ENCODE peak calls at places on chromosomes 11 and 22, in six cellular contexts. N is A549, T is ovary, O is HCT116, L is esophagus squamous epithelium, Z is uterus. R is an unnamed sample.

GRCh38 chr11:44315947-44316387 is 6.0 kb upstream of the ALX4 start:
- DNase-seq in O (no peak), L (no peak), T (no peak), N (peak; percentile 44), Z (no peak), R (no peak)

GRCh38 chr11:62001450-62002178 is 34.2 kb upstream of the FTH1 start:
- DNase-seq in L (no peak), Z (peak; percentile 62), N (peak; percentile 61), T (peak; percentile 54), O (no peak), R (no peak)

GRCh38 chr22:47266329-47266728 is 503.9 kb downstream of the TBC1D22A start:
- DNase-seq in Z (no peak), O (no peak), L (no peak), T (no peak), N (no peak), R (no peak)

GRCh38 chr11:83070878-83071640 is 638 bp downstream of the RAB30 start:
- DNase-seq in O (no peak), N (no peak), Z (no peak), L (no peak), T (peak; percentile 70), R (peak; percentile 54)

GRCh38 chr11:24357620-24358386 is 139.1 kb upstream of the LUZP2 start:
- DNase-seq in O (no peak), N (no peak), Z (no peak), L (no peak), T (no peak), R (no peak)

GRCh38 chr11:76695133-76695532 is 24.6 kb upstream of the LRRC32 start:
- DNase-seq in L (no peak), Z (no peak), T (no peak), N (peak; percentile 28), O (no peak), R (no peak)

GRCh38 chr11:61066645-61067044 is 35.6 kb upstream of the CD5 start:
- DNase-seq in L (no peak), T (no peak), O (no peak), N (no peak), Z (no peak), R (no peak)

GRCh38 chr11:62707277-62707771 is at the start of the genes BSCL2 and GNG3:
- DNase-seq in N (peak; percentile 39), T (peak; percentile 73), L (no peak), Z (no peak), O (no peak), R (no peak)

GRCh38 chr11:1943977-1944376 is 3.2 kb upstream of the MRPL23 start:
- DNase-seq in L (no peak), T (peak; percentile 26), O (no peak), Z (peak; percentile 12), N (no peak), R (no peak)

DNA sequence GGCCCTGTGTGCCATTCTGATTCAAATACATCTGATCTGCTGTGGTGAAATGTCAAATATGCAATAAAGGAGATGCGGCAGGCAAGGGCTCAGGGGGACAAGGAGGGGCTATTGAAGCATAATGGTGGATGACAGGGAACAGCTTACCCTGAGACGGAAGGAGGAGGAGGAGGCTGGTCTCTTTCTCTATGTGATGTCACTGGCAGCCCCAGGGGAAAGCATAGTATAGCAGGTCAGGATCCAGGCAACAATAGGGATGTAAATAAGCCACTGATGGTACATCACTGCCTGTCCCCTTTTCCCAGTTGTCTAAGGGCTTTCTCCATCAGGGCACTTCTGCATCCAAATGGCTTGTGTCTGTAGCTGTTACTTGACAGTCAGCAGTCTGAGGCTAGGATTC is 351.0 kb upstream of the SYN3 start:
- DNase-seq in O (no peak), N (no peak), Z (no peak), T (no peak), L (no peak), R (no peak)
- H3K4me3 ChIP-seq in O (no peak overlapping the region), N (no peak overlapping the region), Z (no peak overlapping the region), T (no peak overlapping the region), L (no peak overlapping the region), R (no peak overlapping the region)

DNA sequence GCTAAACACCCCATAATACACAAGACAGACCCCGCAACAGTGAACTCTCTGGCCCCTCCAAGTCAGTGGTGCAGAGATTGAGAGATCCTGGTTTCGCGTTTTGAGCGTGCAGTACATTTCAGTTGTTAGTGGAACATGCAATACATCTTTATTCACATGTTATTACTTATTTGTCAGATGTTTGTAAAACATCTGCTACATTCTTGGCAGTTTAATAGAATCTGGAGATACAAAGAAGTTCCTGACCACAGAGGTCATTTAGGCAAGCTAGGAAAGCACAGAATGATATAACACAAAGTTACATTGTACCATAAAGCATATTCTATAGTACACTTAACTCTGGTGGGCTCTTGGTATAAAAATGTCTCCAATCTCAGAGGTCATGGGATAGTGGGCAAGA is 41.5 kb downstream of the ST3GAL4 start:
- DNase-seq in N (no peak), L (no peak), O (no peak), Z (no peak), T (no peak), R (no peak)
- H3K27ac ChIP-seq in N (no peak overlapping the region), L (no peak overlapping the region), O (no peak overlapping the region), Z (no peak overlapping the region), T (peak overlapping the region; percentile 0), R (no peak overlapping the region)

GRCh38 chr11:126265801-126266200 is 2.9 kb downstream of the SRPRA start:
- DNase-seq in N (peak; percentile 42), L (no peak), T (no peak), Z (no peak), O (no peak), R (no peak)

GRCh38 chr11:126268361-126268707 is 361 bp downstream of the SRPRA start:
- DNase-seq in N (no peak), O (no peak), T (no peak), L (no peak), Z (no peak), R (no peak)

GRCh38 chr11:126263489-126263888 is 5.2 kb downstream of the SRPRA start:
- DNase-seq in N (no peak), T (no peak), L (no peak), O (no peak), Z (no peak), R (no peak)

GRCh38 chr11:126267650-126268049 is 1.0 kb downstream of the SRPRA start:
- DNase-seq in Z (no peak), T (no peak), O (no peak), L (no peak), N (no peak), R (peak; percentile 44)

GRCh38 chr11:126268708-126269579 is at the start of the genes FOXRED1 and SRPRA:
- DNase-seq in L (peak; percentile 99), Z (peak; percentile 99), T (peak; percentile 99), N (peak; percentile 97), O (peak; percentile 97), R (peak; percentile 99)
- TF ChIP-seq POLR2A in L (no peak), Z (peak; percentile 83), T (peak; percentile 88), N (peak; percentile 69), O (peak; percentile 57), R (peak; percentile 76)

DNA sequence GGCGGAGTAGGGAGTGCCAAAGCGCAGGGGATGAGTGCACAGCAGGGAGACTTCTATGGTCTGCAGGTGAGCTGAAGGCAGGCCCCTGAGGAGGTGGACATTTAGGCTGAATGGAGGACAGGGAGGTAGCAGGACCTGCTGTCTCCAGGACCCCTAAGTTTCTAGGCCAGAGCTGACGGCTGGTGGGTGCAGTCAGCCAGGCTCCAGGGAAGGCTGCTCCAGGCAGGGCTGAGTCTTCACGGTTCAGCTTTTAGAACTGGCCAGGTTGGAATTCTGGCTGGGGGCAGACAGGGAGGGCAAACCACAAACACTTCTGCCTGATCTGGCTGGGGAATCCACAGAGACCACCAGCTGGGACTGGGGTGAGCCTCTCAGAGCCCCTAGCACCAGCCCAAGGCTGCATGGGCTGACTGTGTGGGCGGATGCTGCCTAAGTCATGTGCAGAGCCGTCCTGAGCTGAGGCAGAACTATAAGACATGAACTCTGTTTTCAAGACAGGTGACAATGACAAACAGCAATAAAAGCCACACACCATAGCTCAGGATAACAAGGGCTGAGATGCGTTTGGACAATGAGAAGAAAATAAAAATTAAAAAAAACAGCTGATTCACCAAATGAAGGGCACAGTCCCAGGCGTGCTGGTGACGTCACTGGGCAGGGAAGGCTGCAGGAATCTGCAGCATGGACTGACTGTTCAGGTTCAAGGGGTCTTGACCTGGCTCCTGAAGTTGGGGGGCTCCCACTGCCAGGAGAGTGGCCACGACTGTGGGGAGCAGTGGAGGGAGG is 10.4 kb upstream of the MALAT1 start:
- DNase-seq in L (no peak), O (no peak), T (peak; percentile 77), N (peak; percentile 66), Z (peak; percentile 85), R (peak; percentile 14)
- H3K4me3 ChIP-seq in L (no peak overlapping the region), O (no peak overlapping the region), T (peak overlapping the region; percentile 12), N (peak overlapping the region; percentile 3), Z (no peak overlapping the region), R (peak overlapping the region; percentile 19)

GRCh38 chr22:44025171-44026065 is 1.3 kb downstream of the PARVB start:
- DNase-seq in Z (peak; percentile 44), L (no peak), O (no peak), T (no peak), N (no peak), R (no peak)
- H3K27ac ChIP-seq in Z (peak overlapping the region; percentile 78), L (peak overlapping the region; percentile 95), O (no peak overlapping the region), T (no peak overlapping the region), N (peak overlapping the region; percentile 100), R (peak overlapping the region; percentile 97)

DNA sequence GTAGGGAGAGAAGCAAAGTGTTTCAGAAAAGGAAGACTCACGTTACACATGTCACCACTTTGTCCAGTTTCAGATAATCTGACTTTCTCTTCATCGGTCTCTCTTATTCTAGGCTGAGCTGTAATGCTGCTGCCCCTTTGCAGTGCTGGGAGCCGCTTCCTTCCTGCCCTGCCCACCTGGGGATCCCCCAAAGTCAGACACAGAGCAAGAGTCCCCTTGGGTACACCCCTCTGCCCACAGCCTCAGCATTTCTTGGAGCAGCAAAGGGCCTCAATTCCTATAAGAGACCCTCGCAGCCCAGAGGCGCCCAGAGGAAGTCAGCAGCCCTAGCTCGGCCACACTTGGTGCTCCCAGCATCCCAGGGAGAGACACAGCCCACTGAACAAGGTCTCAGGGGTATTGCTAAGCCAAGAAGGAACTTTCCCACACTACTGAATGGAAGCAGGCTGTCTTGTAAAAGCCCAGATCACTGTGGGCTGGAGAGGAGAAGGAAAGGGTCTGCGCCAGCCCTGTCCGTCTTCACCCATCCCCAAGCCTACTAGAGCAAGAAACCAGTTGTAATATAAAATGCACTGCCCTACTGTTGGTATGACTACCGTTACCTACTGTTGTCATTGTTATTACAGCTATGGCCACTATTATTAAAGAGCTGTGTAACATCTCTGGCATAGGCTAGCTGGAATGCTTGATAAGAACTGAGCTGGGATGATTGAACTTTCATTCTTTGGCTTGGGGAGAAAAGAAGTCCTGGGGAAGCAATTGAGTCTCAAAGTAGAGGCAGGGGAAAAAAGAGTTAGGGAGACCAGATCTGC is 31.2 kb upstream of the SMIM35 start:
- DNase-seq in N (no peak), T (no peak), O (no peak), Z (no peak), L (no peak), R (no peak)
- TF ChIP-seq POLR2A in N (no peak), T (no peak), O (no peak), Z (no peak), L (no peak), R (no peak)

GRCh38 chr22:45776313-45776585 is 104.6 kb downstream of the ATXN10 start:
- DNase-seq in O (no peak), N (no peak), Z (no peak), T (no peak), L (no peak), R (no peak)
- H3K4me3 ChIP-seq in O (no peak overlapping the region), N (no peak overlapping the region), Z (no peak overlapping the region), T (no peak overlapping the region), L (no peak overlapping the region), R (no peak overlapping the region)